ENCODE peak calls at places on chromosomes 3 and 15, in four cellular contexts. O is NCI-H460; R is activated CD4-positive, CD25-positive, alpha-beta regulatory T cell; V is KG1. A is an unnamed sample.

GRCh38 chr15:99969261-99969960 is 236.2 kb upstream of the LYSMD4 start:
- DNase-seq in V (no peak), O (no peak), R (no peak), A (no peak)

GRCh38 chr3:152623286-152623685 is 211.6 kb upstream of the P2RY1 start:
- DNase-seq in O (no peak), V (no peak), R (no peak), A (no peak)

GRCh38 chr3:127011270-127011992 is 28.5 kb downstream of the PLXNA1 start:
- DNase-seq in R (no peak), O (no peak), V (no peak), A (no peak)

GRCh38 chr3:106025151-106025722 is 156.4 kb upstream of the CBLB start:
- DNase-seq in O (no peak), R (no peak), V (no peak), A (peak; percentile 86)

GRCh38 chr15:100713163-100713867 is 110.9 kb downstream of the ASB7 start:
- DNase-seq in R (no peak), O (no peak), V (no peak), A (no peak)

GRCh38 chr3:51371943-51372557 is 13.0 kb upstream of the MANF start:
- DNase-seq in R (no peak), V (peak; percentile 54), O (peak; percentile 61), A (peak; percentile 6)

GRCh38 chr3:139564290-139564861 is 24.8 kb upstream of the RBP1 start:
- DNase-seq in O (no peak), R (no peak), V (no peak), A (no peak)

GRCh38 chr3:110027446-110027845 is 690.1 kb upstream of the DPPA4 start:
- DNase-seq in O (no peak), R (no peak), V (no peak), A (no peak)

GRCh38 chr3:34364345-34364744 is 565.9 kb downstream of the PDCD6IP start:
- DNase-seq in V (no peak), O (no peak), R (no peak), A (no peak)

GRCh38 chr3:194536883-194537637 is 50.3 kb upstream of the ATP13A3 start:
- DNase-seq in V (peak; percentile 8), R (no peak), O (no peak), A (peak; percentile 80)

GRCh38 chr15:57198654-57199241 is 177.6 kb upstream of the CGNL1 start:
- DNase-seq in R (no peak), V (no peak), O (no peak), A (peak; percentile 82)

GRCh38 chr3:126465928-126466564 is 9.6 kb downstream of the ZXDC start:
- DNase-seq in V (no peak), R (no peak), O (no peak), A (no peak)

GRCh38 chr3:128383316-128384235 is 83.1 kb downstream of the DNAJB8 start:
- DNase-seq in V (peak; percentile 19), O (peak; percentile 22), R (peak; percentile 7), A (no peak)

GRCh38 chr15:50909044-50909342 is 510 bp downstream of the AP4E1 start:
- DNase-seq in V (no peak), O (peak; percentile 13), R (no peak), A (no peak)

A was measured in DMS153.